ENCODE peak calls at places on chromosomes 4 and X, in eight cellular contexts. Q is fibroblast of pulmonary artery; Z is RKO; E is OCI-LY7; N is upper lobe of right lung; O is stimulated activated CD4-positive, alpha-beta T cell treated with anti-CD3 and anti-CD28 coated beads, Interleukin-4, amount 100 ng/mL, for 48 hours; R is Daoy; G is G401. H is an unnamed sample.

GRCh38 chr4:173318648-173319211 is 15.4 kb downstream of the HMGB2 start:
- DNase-seq in Q (peak; percentile 77), Z (peak; percentile 81), E (peak; percentile 62), N (no peak), O (no peak), R (peak; percentile 3), G (peak; percentile 61), H (no peak)

GRCh38 chrX:64204701-64205440 is 637 bp downstream of the AMER1 start:
- DNase-seq in Q (peak; percentile 27), Z (peak; percentile 55), E (peak; percentile 31), N (peak; percentile 69), O (no peak), R (peak; percentile 21), G (peak; percentile 40), H (peak; percentile 65)

GRCh38 chrX:72130762-72131231 is 918 bp downstream of the RTL5 start:
- DNase-seq in Q (no peak), Z (no peak), E (no peak), N (no peak), O (no peak), R (no peak), G (no peak), H (no peak)

GRCh38 chr4:3204021-3204431 is 44.9 kb upstream of the MSANTD1 start:
- DNase-seq in Q (peak; percentile 56), Z (no peak), E (no peak), N (no peak), O (no peak), R (no peak), G (no peak), H (no peak)

GRCh38 chr4:34878961-34879360 is 1365.4 kb downstream of the ARAP2 start:
- DNase-seq in Q (no peak), Z (no peak), E (no peak), N (no peak), O (no peak), R (no peak), G (no peak), H (no peak)

GRCh38 chr4:101806914-101807313 is 16.4 kb downstream of the BANK1 start:
- DNase-seq in Q (peak; percentile 56), Z (peak; percentile 12), E (peak; percentile 81), N (no peak), O (no peak), R (no peak), G (no peak), H (peak; percentile 23)

GRCh38 chr4:73613130-73613529 is 7.1 kb downstream of the RASSF6 start:
- DNase-seq in Q (no peak), Z (no peak), E (no peak), N (no peak), O (no peak), R (no peak), G (no peak), H (no peak)

GRCh38 chr4:6888506-6889071 is 21.0 kb upstream of the TBC1D14 start:
- DNase-seq in Q (no peak), Z (no peak), E (no peak), N (no peak), O (no peak), R (no peak), G (no peak), H (no peak)

GRCh38 chr4:4673070-4673469 is 131.2 kb upstream of the STX18 start:
- DNase-seq in Q (peak; percentile 44), Z (peak; percentile 61), E (peak; percentile 3), N (no peak), O (no peak), R (peak; percentile 85), G (peak; percentile 64), H (peak; percentile 12)

GRCh38 chr4:10734697-10735096 is 50.1 kb upstream of the CLNK start:
- DNase-seq in Q (no peak), Z (no peak), E (no peak), N (no peak), O (no peak), R (no peak), G (no peak), H (no peak)

GRCh38 chr4:72442147-72442546 is 126.9 kb downstream of the ADAMTS3 start:
- DNase-seq in Q (no peak), Z (no peak), E (no peak), N (no peak), O (no peak), R (no peak), G (no peak), H (no peak)

H was measured in KBM-7.